ENCODE peak calls at places on chromosome 2, in five cellular contexts. V, I, U, A and D are unnamed samples.

GRCh38 chr2:85353876-85354285 is 447 bp downstream of the RETSAT start:
- DNase-seq in I (no peak), V (no peak), A (no peak), U (no peak), D (no peak)

GRCh38 chr2:1839066-1839756 is 94.9 kb upstream of the PXDN start:
- DNase-seq in U (no peak), A (no peak), I (no peak), V (no peak), D (no peak)

GRCh38 chr2:29892576-29892975 is 28.8 kb downstream of the ALK start:
- DNase-seq in U (no peak), I (no peak), V (no peak), A (no peak), D (no peak)

GRCh38 chr2:18795881-18796280 is 206.5 kb upstream of the NT5C1B start:
- DNase-seq in V (no peak), I (no peak), A (no peak), U (no peak), D (no peak)

GRCh38 chr2:240427729-240428128 is 7.7 kb upstream of the GPC1 start:
- DNase-seq in V (no peak), I (no peak), A (no peak), U (no peak), D (no peak)

GRCh38 chr2:151767536-151767935 is 33.3 kb upstream of the NEB start:
- DNase-seq in V (no peak), U (no peak), I (no peak), A (no peak), D (no peak)

GRCh38 chr2:149799296-149799695 is 211.7 kb upstream of the MMADHC start:
- DNase-seq in I (no peak), A (no peak), U (no peak), V (peak), D (peak)

GRCh38 chr2:112182581-112183034 is 44.4 kb downstream of the FBLN7 start:
- DNase-seq in A (no peak), U (no peak), V (no peak), I (no peak), D (no peak)

GRCh38 chr2:83186050-83186790 is 1272.9 kb downstream of the SUCLG1 start:
- DNase-seq in A (no peak), V (no peak), U (no peak), I (no peak), D (no peak)

GRCh38 chr2:206231669-206232286 is 42.7 kb upstream of the ZDBF2 start:
- DNase-seq in V (no peak), U (no peak), A (no peak), I (no peak), D (no peak)

GRCh38 chr2:189574793-189575475 is 5.7 kb downstream of the SLC40A1 start:
- DNase-seq in V (no peak), A (no peak), I (no peak), U (no peak), D (no peak)

GRCh38 chr2:60811491-60812370 is 55.7 kb downstream of the PAPOLG start:
- DNase-seq in A (no peak), U (no peak), I (no peak), V (no peak), D (no peak)

GRCh38 chr2:233854241-233854981 is at the start of gene HJURP:
- DNase-seq in A (peak), U (peak), I (peak), V (peak), D (peak)

GRCh38 chr2:37412201-37412600 is 67.8 kb downstream of the QPCT start:
- DNase-seq in A (no peak), V (no peak), U (no peak), I (no peak), D (no peak)

GRCh38 chr2:100730290-100730868 is 89.6 kb upstream of the NPAS2 start:
- DNase-seq in U (peak), V (peak), A (no peak), I (no peak), D (peak)

GRCh38 chr2:235458839-235459273 is 35.0 kb upstream of the AGAP1 start:
- DNase-seq in I (no peak), V (no peak), U (no peak), A (no peak), D (no peak)

GRCh38 chr2:188303363-188304031 is 11.8 kb downstream of the GULP1 start:
- DNase-seq in U (no peak), A (no peak), I (no peak), V (no peak), D (no peak)

GRCh38 chr2:3453196-3453845 is 66.0 kb downstream of the ADI1 start:
- DNase-seq in A (no peak), I (no peak), U (no peak), V (no peak), D (no peak)

GRCh38 chr2:237711458-237712150 is 84.2 kb downstream of the LRRFIP1 start:
- DNase-seq in A (no peak), V (no peak), U (no peak), I (no peak), D (no peak)

GRCh38 chr2:118677546-118677945 is 169.9 kb downstream of the EN1 start:
- DNase-seq in A (no peak), V (no peak), I (no peak), U (no peak), D (no peak)

GRCh38 chr2:222941510-222942032 is 80.7 kb downstream of the ACSL3 start:
- DNase-seq in A (no peak), V (no peak), U (no peak), I (no peak), D (no peak)

GRCh38 chr2:60932954-60933353 is 51.6 kb downstream of the REL start:
- DNase-seq in I (no peak), A (no peak), V (no peak), U (no peak), D (no peak)

GRCh38 chr2:68769586-68770270 is 35.1 kb downstream of the ARHGAP25 start:
- DNase-seq in I (no peak), V (no peak), A (no peak), U (no peak), D (no peak)

GRCh38 chr2:148998831-148999200 is 39.7 kb upstream of the LYPD6B start:
- DNase-seq in A (no peak), I (no peak), V (no peak), U (no peak), D (no peak)

GRCh38 chr2:145914716-145915115 is 1394.8 kb upstream of the ZEB2 start:
- DNase-seq in A (no peak), V (no peak), I (no peak), U (no peak), D (no peak)

GRCh38 chr2:225056330-225057073 is 14.2 kb upstream of the DOCK10 start:
- DNase-seq in I (no peak), U (no peak), A (no peak), V (no peak), D (no peak)

GRCh38 chr2:28349546-28350165 is 43.0 kb upstream of the FOSL2 start:
- DNase-seq in I (no peak), U (no peak), V (no peak), A (no peak), D (no peak)

GRCh38 chr2:148645925-148646559 is 1.5 kb downstream of the EPC2 start:
- DNase-seq in A (peak), U (no peak), V (peak), I (no peak), D (no peak)